ENCODE peak calls at places on chromosomes 12 and 14, in five cellular contexts. O, C, P, R and D are unnamed samples.

GRCh38 chr14:74583689-74584434 is 28.2 kb downstream of the LTBP2 start:
- DNase-seq in R (peak; percentile 38), O (no peak), P (no peak), C (peak; percentile 92), D (no peak)

GRCh38 chr12:94671917-94672316 is 21.6 kb upstream of the TMCC3 start:
- DNase-seq in O (no peak), P (no peak), C (no peak), R (no peak), D (no peak)

GRCh38 chr14:103118019-103118662 is 5.1 kb upstream of the TNFAIP2 start:
- DNase-seq in O (no peak), P (peak; percentile 87), C (peak; percentile 35), R (peak; percentile 92), D (no peak)

GRCh38 chr14:103846569-103847438 is 571 bp downstream of the PPP1R13B start:
- DNase-seq in P (peak; percentile 57), O (no peak), R (peak; percentile 69), C (no peak), D (peak; percentile 60)

GRCh38 chr14:91377700-91378652 is 39.6 kb downstream of the CCDC88C start:
- DNase-seq in O (no peak), C (no peak), R (no peak), P (no peak), D (no peak)

GRCh38 chr12:3357950-3358525 is 133.0 kb upstream of the PRMT8 start:
- DNase-seq in P (no peak), C (no peak), O (no peak), R (no peak), D (no peak)

GRCh38 chr14:21103165-21103709 is 2.4 kb downstream of the TMEM253 start:
- DNase-seq in O (no peak), C (no peak), R (no peak), P (no peak), D (no peak)

GRCh38 chr12:6038160-6038559 is 86.3 kb downstream of the VWF start:
- DNase-seq in P (no peak), O (no peak), C (peak; percentile 76), R (peak; percentile 64), D (peak; percentile 50)

GRCh38 chr12:79692860-79693605 is 2.3 kb upstream of the PAWR start:
- DNase-seq in C (peak; percentile 40), R (no peak), O (no peak), P (no peak), D (no peak)

GRCh38 chr12:63400318-63400717 is 249.3 kb upstream of the AVPR1A start:
- DNase-seq in O (no peak), P (no peak), C (no peak), R (no peak), D (no peak)

GRCh38 chr12:79006306-79006705 is 141.7 kb downstream of the SYT1 start:
- DNase-seq in O (no peak), C (peak; percentile 21), R (no peak), P (no peak), D (no peak)

GRCh38 chr14:45359766-45360165 is 106.8 kb upstream of the MIS18BP1 start:
- DNase-seq in C (peak; percentile 1), R (no peak), O (no peak), P (no peak), D (no peak)

GRCh38 chr12:131164096-131164872 is 210.6 kb downstream of the ADGRD1 start:
- DNase-seq in O (no peak), C (no peak), R (no peak), P (no peak), D (no peak)

GRCh38 chr14:102491366-102491765 is 18.2 kb downstream of the ANKRD9 start:
- DNase-seq in C (no peak), P (no peak), R (no peak), O (no peak), D (no peak)

GRCh38 chr14:23483216-23483854 is 13.8 kb downstream of the NGDN start:
- DNase-seq in R (no peak), C (peak; percentile 13), O (no peak), P (no peak), D (no peak)

GRCh38 chr14:104795781-104796681 is 483 bp upstream of the AKT1 start:
- DNase-seq in R (no peak), O (peak; percentile 40), P (peak; percentile 75), C (no peak), D (peak; percentile 68)

GRCh38 chr12:9760699-9761406 is at the start of gene CD69:
- DNase-seq in C (no peak), O (peak; percentile 94), P (no peak), R (no peak), D (peak; percentile 45)

GRCh38 chr14:88628033-88628432 is 65.2 kb downstream of the ZC3H14 start:
- DNase-seq in C (no peak), O (no peak), R (no peak), P (no peak), D (no peak)

GRCh38 chr12:79997115-79997805 is 62.4 kb upstream of the PPP1R12A start:
- DNase-seq in P (no peak), R (no peak), C (no peak), O (no peak), D (no peak)

GRCh38 chr12:4148418-4149056 is 125.0 kb upstream of the CCND2 start:
- DNase-seq in O (peak; percentile 89), R (peak; percentile 69), C (no peak), P (peak; percentile 55), D (peak; percentile 40)

GRCh38 chr14:31990183-31990862 is 86.8 kb upstream of the ARHGAP5 start:
- DNase-seq in P (no peak), C (no peak), R (no peak), O (no peak), D (no peak)

GRCh38 chr14:103126873-103127304 is 3.6 kb downstream of the TNFAIP2 start:
- DNase-seq in C (no peak), P (peak; percentile 60), R (peak; percentile 73), O (no peak), D (peak; percentile 88)

GRCh38 chr12:6758511-6758910 is 5.6 kb upstream of the MLF2 start:
- DNase-seq in P (no peak), R (no peak), O (no peak), C (no peak), D (no peak)

GRCh38 chr14:64444140-64444539 is 21.2 kb upstream of the AKAP5 start:
- DNase-seq in C (no peak), O (peak; percentile 51), R (no peak), P (no peak), D (no peak)

DNA sequence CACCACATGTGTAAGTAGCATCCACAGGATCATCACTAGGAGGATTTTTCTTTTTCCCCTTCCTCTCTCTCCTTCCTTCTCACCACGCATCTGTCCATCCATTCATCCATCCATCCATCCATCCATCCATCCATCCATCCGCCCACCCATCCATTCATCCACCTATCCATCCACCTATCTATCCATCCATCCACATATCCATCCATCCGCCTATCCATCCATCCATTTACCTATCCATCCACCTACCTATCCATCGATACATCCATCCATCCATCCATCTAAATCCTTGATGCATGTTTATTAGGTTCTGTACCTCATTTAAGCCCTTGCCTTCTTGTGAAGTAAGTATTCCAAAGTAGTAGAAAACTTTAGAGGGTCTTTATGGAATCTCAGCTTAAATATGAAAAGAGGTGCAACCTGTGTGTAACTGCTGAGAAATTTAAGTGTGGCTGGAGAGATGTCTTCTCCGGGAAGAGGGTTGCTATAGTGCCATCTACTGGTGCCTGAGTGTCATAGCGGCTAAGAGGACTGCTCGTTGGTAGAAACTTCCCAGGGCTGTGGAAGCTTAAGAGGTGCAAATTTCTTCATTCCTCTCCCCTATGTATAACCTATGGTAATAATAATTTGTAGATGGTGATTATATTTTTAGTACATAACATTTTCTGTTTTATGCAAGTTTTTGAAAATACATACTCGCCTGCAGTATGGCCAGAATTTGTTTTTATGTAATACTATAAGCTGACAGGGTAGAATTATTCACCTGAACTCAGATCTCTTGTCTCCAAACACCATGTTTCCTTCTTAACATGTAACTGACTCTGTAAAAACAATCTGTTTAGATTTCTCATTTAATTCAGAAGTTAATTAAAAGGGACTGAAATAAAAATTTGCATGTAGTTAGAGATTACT is 46.0 kb downstream of the MYO1H start:
- DNase-seq in P (no peak), C (peak; percentile 53), R (peak; percentile 68), O (no peak), D (peak; percentile 48)
- TF ChIP-seq CTCF in P (peak; percentile 94), C (peak; percentile 76), R (peak; percentile 90), O (peak; percentile 66), D (peak; percentile 58)

GRCh38 chr12:11703378-11703777 is 53.9 kb downstream of the ETV6 start:
- DNase-seq in C (no peak), R (no peak), O (no peak), P (no peak), D (no peak)

GRCh38 chr12:11701398-11701797 is 51.9 kb downstream of the ETV6 start:
- DNase-seq in R (no peak), C (no peak), O (no peak), P (no peak), D (no peak)

GRCh38 chr12:11705010-11705409 is 55.5 kb downstream of the ETV6 start:
- DNase-seq in C (peak; percentile 97), P (no peak), R (peak; percentile 82), O (no peak), D (no peak)

GRCh38 chr12:11704094-11704493 is 54.6 kb downstream of the ETV6 start:
- DNase-seq in P (no peak), O (no peak), C (no peak), R (no peak), D (no peak)

GRCh38 chr12:11702959-11703358 is 53.5 kb downstream of the ETV6 start:
- DNase-seq in R (no peak), P (no peak), C (no peak), O (no peak), D (no peak)
- H3K4me1 ChIP-seq in R (no peaks in the 10 kb centered on the region), P (peaks cover 66% of the 10 kb centered on the region), C (peaks cover 22% of the 10 kb centered on the region), O (peaks cover 24% of the 10 kb centered on the region), D (peaks cover 34% of the 10 kb centered on the region)

GRCh38 chr12:121955258-121956040 is 37.1 kb downstream of the CFAP251 start:
- DNase-seq in R (no peak), O (no peak), C (peak; percentile 41), P (no peak), D (no peak)
- TF ChIP-seq CTCF in R (peak; percentile 29), O (peak; percentile 41), C (peak; percentile 55), P (peak; percentile 64), D (no peak)

DNA sequence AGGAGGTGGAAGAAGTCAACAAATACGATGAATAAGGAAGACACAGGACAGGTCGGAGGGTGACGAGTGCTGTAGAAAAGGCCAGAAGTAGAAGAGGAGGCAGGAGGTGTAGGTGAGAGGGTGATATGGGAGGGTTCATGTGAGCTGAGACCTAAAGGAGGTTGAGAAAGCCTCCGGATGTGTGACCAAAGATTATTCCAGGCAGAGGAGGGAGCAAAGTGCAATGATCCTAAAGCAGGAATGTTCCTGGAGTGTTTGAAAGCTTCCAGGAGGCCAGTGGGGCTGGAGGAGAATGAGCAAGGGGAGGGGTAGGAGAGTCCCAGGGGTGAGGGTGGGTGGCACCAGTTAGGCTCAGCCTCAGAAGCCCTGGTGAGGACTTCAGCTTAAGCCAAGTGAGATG is 216.8 kb downstream of the SLC15A4 start:
- DNase-seq in P (no peak), C (no peak), R (no peak), O (no peak), D (no peak)
- H3K4me1 ChIP-seq in P (no peaks in the 10 kb centered on the region), C (no peaks in the 10 kb centered on the region), R (no peaks in the 10 kb centered on the region), O (peaks cover 10% of the 10 kb centered on the region), D (no peaks in the 10 kb centered on the region)

GRCh38 chr12:56128669-56129209 is 672 bp downstream of the ESYT1 start:
- DNase-seq in O (peak; percentile 32), C (no peak), R (peak; percentile 76), P (no peak), D (no peak)

GRCh38 chr12:56129210-56129691 is 1.2 kb downstream of the ESYT1 start:
- DNase-seq in P (peak; percentile 65), O (peak; percentile 88), C (peak; percentile 36), R (peak; percentile 88), D (peak; percentile 70)

GRCh38 chr12:56126732-56127239 is 1.3 kb upstream of the ESYT1 start:
- DNase-seq in O (no peak), C (no peak), R (no peak), P (no peak), D (no peak)

GRCh38 chr12:56127485-56127887 is 581 bp upstream of the ESYT1 start:
- DNase-seq in R (no peak), C (no peak), O (no peak), P (no peak), D (no peak)

GRCh38 chr12:56127888-56128668 is at the start of gene ESYT1:
- DNase-seq in R (peak; percentile 100), O (peak; percentile 99), C (peak; percentile 100), P (peak; percentile 98), D (peak; percentile 99)
- TF ChIP-seq CTCF in R (no peak), O (no peak), C (no peak), P (no peak), D (no peak)